ENCODE peak calls at places on chromosomes 16 and 17, in four cellular contexts. One of them, this sample, is unnamed.
A peak's percentile ranks its signal among the peaks of the same experiment; 100 is the strongest.

GRCh38 chr16:10598157-10598556 is 17.8 kb upstream of the EMP2 start:
- DNase-seq in H1: no peak
- DNase-seq in neuronal stem cell: no peak
- DNase-seq in H9: no peak
- DNase-seq in this sample: no peak

GRCh38 chr17:64771980-64772844 is 110.1 kb upstream of the SMURF2 start:
- DNase-seq in H1: no peak
- DNase-seq in neuronal stem cell: no peak
- DNase-seq in H9: no peak
- DNase-seq in this sample: no peak

GRCh38 chr16:60127196-60127595 is 1393.1 kb upstream of the GOT2 start:
- DNase-seq in H1: no peak
- DNase-seq in neuronal stem cell: no peak
- DNase-seq in H9: no peak
- DNase-seq in this sample: no peak

GRCh38 chr16:53626161-53626560 is 77.5 kb downstream of the RPGRIP1L start:
- DNase-seq in neuronal stem cell: no peak
- DNase-seq in H9: no peak
- DNase-seq in H1: no peak
- DNase-seq in this sample: no peak

GRCh38 chr17:6919158-6919557 is 76.7 kb upstream of the ALOX12 start:
- DNase-seq in H9: no peak
- DNase-seq in neuronal stem cell: no peak
- DNase-seq in H1: no peak
- DNase-seq in this sample: no peak

GRCh38 chr17:79273660-79274059 is 199.0 kb downstream of the ENGASE start:
- DNase-seq in neuronal stem cell: no peak
- DNase-seq in H1: no peak
- DNase-seq in H9: no peak
- DNase-seq in this sample: no peak

GRCh38 chr17:55228683-55229192 is 36.0 kb upstream of the HLF start:
- DNase-seq in H1: no peak
- DNase-seq in neuronal stem cell: no peak
- DNase-seq in H9: no peak
- DNase-seq in this sample: no peak

GRCh38 chr16:50740747-50741146 is 1.1 kb upstream of the CYLD start:
- DNase-seq in neuronal stem cell: no peak
- DNase-seq in H1: no peak
- DNase-seq in H9: no peak
- DNase-seq in this sample: peak; percentile 31

GRCh38 chr17:79930077-79930785 is 91.0 kb upstream of the CBX4 start:
- DNase-seq in H9: no peak
- DNase-seq in neuronal stem cell: peak; percentile 54
- DNase-seq in H1: peak; percentile 68
- DNase-seq in this sample: no peak

GRCh38 chr17:10730956-10731879 is 1.4 kb upstream of the TMEM220 start:
- DNase-seq in neuronal stem cell: no peak
- DNase-seq in H1: peak; percentile 54
- DNase-seq in H9: peak; percentile 40
- DNase-seq in this sample: peak; percentile 22

GRCh38 chr17:4185656-4186055 is 42.7 kb downstream of the CYB5D2 start:
- DNase-seq in neuronal stem cell: no peak
- DNase-seq in H9: no peak
- DNase-seq in H1: no peak
- DNase-seq in this sample: no peak

GRCh38 chr16:21703156-21703555 is 39.4 kb downstream of the OTOA start:
- DNase-seq in H9: no peak
- DNase-seq in H1: no peak
- DNase-seq in neuronal stem cell: no peak
- DNase-seq in this sample: no peak

GRCh38 chr16:60329110-60329509 is 1595.0 kb upstream of the GOT2 start:
- DNase-seq in neuronal stem cell: no peak
- DNase-seq in H1: no peak
- DNase-seq in H9: no peak
- DNase-seq in this sample: no peak

GRCh38 chr16:11791144-11791828 is 5.8 kb downstream of the ZC3H7A start:
- DNase-seq in neuronal stem cell: no peak
- DNase-seq in H9: no peak
- DNase-seq in H1: no peak
- DNase-seq in this sample: no peak

GRCh38 chr17:17401271-17401781 is 75.5 kb upstream of the MED9 start:
- DNase-seq in neuronal stem cell: no peak
- DNase-seq in H1: peak; percentile 70
- DNase-seq in H9: peak; percentile 80
- DNase-seq in this sample: peak; percentile 16

DNA sequence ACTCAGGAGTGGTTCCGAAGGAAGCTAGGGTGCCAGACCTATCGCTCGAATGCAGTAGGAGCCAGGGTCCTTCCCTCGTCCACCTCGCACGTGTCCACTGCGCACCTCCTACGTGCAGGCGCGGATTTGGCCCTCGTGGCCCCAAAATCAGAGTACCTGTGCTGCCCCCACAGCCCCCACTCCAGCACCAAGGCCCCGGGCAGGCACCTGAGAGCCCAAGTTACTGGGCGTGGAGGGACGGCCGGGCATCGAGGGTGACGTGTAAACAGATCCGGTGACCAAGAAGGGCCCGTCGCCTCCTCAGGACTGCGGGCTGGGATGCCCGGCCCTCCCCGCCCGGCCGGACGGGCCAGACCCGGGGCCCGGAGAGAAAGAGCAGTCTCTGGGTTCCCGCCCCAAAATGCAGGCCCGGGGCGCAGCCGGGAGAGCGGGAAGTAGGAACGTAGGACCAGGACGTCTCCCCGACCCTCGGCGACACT is 492 bp downstream of the SLC25A39 start:
- DNase-seq in H9: no peak
- DNase-seq in neuronal stem cell: no peak
- DNase-seq in H1: no peak
- DNase-seq in this sample: peak; percentile 22
- H4K8ac ChIP-seq in H9: no peak overlapping the region
- H4K8ac ChIP-seq in neuronal stem cell: peak overlapping the region; percentile 65
- H4K8ac ChIP-seq in H1: peak overlapping the region; percentile 40
- H4K8ac ChIP-seq in this sample: peak overlapping the region; percentile 33

GRCh38 chr17:2068589-2069051 is 13.7 kb downstream of the HIC1 start:
- DNase-seq in H9: no peak
- DNase-seq in neuronal stem cell: no peak
- DNase-seq in H1: no peak
- DNase-seq in this sample: peak; percentile 80

GRCh38 chr17:2067048-2067452 is 12.1 kb downstream of the HIC1 start:
- DNase-seq in H1: no peak
- DNase-seq in H9: no peak
- DNase-seq in neuronal stem cell: no peak
- DNase-seq in this sample: peak; percentile 48

GRCh38 chr17:2068101-2068518 is 13.2 kb downstream of the HIC1 start:
- DNase-seq in H9: no peak
- DNase-seq in H1: no peak
- DNase-seq in neuronal stem cell: no peak
- DNase-seq in this sample: peak; percentile 93

GRCh38 chr17:2064980-2065785 is 10.3 kb downstream of the HIC1 start:
- DNase-seq in neuronal stem cell: no peak
- DNase-seq in H9: peak; percentile 94
- DNase-seq in H1: peak; percentile 89
- DNase-seq in this sample: peak; percentile 68

GRCh38 chr17:2067559-2067958 is 12.7 kb downstream of the HIC1 start:
- DNase-seq in neuronal stem cell: no peak
- DNase-seq in H9: no peak
- DNase-seq in H1: no peak
- DNase-seq in this sample: no peak
- H2BK15ac ChIP-seq in neuronal stem cell: no peak overlapping the region
- H2BK15ac ChIP-seq in H9: no peak overlapping the region
- H2BK15ac ChIP-seq in H1: no peak overlapping the region
- H2BK15ac ChIP-seq in this sample: peak overlapping the region; percentile 73

GRCh38 chr17:16379654-16380053 is 1.2 kb upstream of the UBB start:
- DNase-seq in neuronal stem cell: no peak
- DNase-seq in H9: no peak
- DNase-seq in H1: no peak
- DNase-seq in this sample: no peak
- H2BK12ac ChIP-seq in neuronal stem cell: no peak overlapping the region
- H2BK12ac ChIP-seq in H9: no peak overlapping the region
- H2BK12ac ChIP-seq in H1: peak overlapping the region; percentile 96
- H2BK12ac ChIP-seq in this sample: no peak overlapping the region

GRCh38 chr16:57765160-57765728 is 29.7 kb downstream of the KATNB1 start:
- DNase-seq in neuronal stem cell: no peak
- DNase-seq in H1: no peak
- DNase-seq in H9: no peak
- DNase-seq in this sample: no peak

GRCh38 chr16:57763290-57764005 is 27.9 kb downstream of the KATNB1 start:
- DNase-seq in H9: no peak
- DNase-seq in H1: no peak
- DNase-seq in neuronal stem cell: no peak
- DNase-seq in this sample: no peak

GRCh38 chr16:57762365-57763289 is 27.1 kb downstream of the KATNB1 start:
- DNase-seq in H1: no peak
- DNase-seq in H9: no peak
- DNase-seq in neuronal stem cell: no peak
- DNase-seq in this sample: no peak

GRCh38 chr16:57764006-57764340 is 28.4 kb downstream of the KATNB1 start:
- DNase-seq in neuronal stem cell: no peak
- DNase-seq in H9: no peak
- DNase-seq in H1: no peak
- DNase-seq in this sample: no peak

DNA sequence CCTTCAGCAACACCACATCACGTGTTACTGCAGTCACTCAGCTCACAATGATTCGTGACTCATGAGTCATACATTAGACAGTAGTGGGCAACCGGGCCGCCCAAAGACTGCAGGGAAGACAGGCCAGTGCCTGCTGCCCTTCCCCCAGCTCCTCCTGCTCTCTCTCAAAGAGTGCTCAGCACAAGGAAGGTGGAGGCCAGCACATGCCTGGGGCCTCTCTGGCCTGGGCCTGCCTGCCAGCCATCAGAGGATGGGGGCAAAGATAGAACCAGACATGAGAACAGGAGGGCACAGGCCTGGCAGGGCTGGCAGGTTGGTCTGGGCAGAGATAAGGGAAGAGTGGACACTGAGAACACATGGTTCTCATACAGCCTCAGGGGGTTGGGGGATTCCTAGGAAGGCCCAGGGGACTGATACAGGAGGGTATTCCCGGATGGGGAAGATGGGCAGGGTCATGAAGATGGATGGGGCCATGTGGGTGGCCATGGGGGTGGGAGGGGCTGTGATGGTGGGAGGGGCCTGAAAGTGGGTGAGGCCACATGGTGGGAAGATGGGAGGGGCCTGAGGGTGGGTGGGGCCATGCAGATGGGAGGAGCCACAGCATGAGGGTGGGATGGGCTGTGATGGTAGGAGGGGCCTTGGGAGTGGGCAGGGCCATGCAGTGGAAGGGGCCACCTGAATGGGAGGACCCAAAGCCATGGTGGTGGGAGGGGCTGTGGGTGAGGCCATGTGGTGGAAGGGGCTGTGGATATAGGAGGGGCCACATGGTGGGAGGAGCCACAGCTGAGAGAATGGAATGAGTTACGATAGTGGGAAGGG is 29.0 kb downstream of the KATNB1 start:
- DNase-seq in neuronal stem cell: no peak
- DNase-seq in H9: peak; percentile 97
- DNase-seq in H1: peak; percentile 80
- DNase-seq in this sample: peak; percentile 91
- H4K8ac ChIP-seq in neuronal stem cell: no peak overlapping the region
- H4K8ac ChIP-seq in H9: no peak overlapping the region
- H4K8ac ChIP-seq in H1: no peak overlapping the region
- H4K8ac ChIP-seq in this sample: peak overlapping the region; percentile 50

GRCh38 chr17:57278740-57279387 is 22.5 kb downstream of the MSI2 start:
- DNase-seq in neuronal stem cell: no peak
- DNase-seq in H1: no peak
- DNase-seq in H9: no peak
- DNase-seq in this sample: no peak

GRCh38 chr17:57275365-57275764 is 19.0 kb downstream of the MSI2 start:
- DNase-seq in H1: no peak
- DNase-seq in neuronal stem cell: no peak
- DNase-seq in H9: no peak
- DNase-seq in this sample: no peak

GRCh38 chr17:57274162-57274561 is 17.8 kb downstream of the MSI2 start:
- DNase-seq in neuronal stem cell: no peak
- DNase-seq in H9: no peak
- DNase-seq in H1: no peak
- DNase-seq in this sample: no peak

GRCh38 chr17:57277923-57278604 is 21.7 kb downstream of the MSI2 start:
- DNase-seq in H1: no peak
- DNase-seq in H9: no peak
- DNase-seq in neuronal stem cell: no peak
- DNase-seq in this sample: no peak

GRCh38 chr17:57276621-57277020 is 20.3 kb downstream of the MSI2 start:
- DNase-seq in H9: no peak
- DNase-seq in neuronal stem cell: no peak
- DNase-seq in H1: no peak
- DNase-seq in this sample: no peak
- H2BK15ac ChIP-seq in H9: no peak overlapping the region
- H2BK15ac ChIP-seq in neuronal stem cell: no peak overlapping the region
- H2BK15ac ChIP-seq in H1: no peak overlapping the region
- H2BK15ac ChIP-seq in this sample: no peak overlapping the region

This sample was measured in mesenchymal stem cell.